ENCODE peak calls at places on chromosomes 2 and 18, in six cellular contexts. One of them, this sample, is unnamed.

GRCh38 chr2:19346983-19347618 is 11.3 kb downstream of the OSR1 start:
- DNase-seq in GM23248: no peak
- DNase-seq in mammary epithelial cell: no peak
- DNase-seq in HCT116: no peak
- DNase-seq in K562: no peak
- DNase-seq in MM.1S: peak; percentile 2
- DNase-seq in this sample: no peak

GRCh38 chr2:79082987-79083386 is 4.8 kb downstream of the REG1B start:
- DNase-seq in GM23248: no peak
- DNase-seq in mammary epithelial cell: no peak
- DNase-seq in HCT116: no peak
- DNase-seq in K562: no peak
- DNase-seq in MM.1S: no peak
- DNase-seq in this sample: no peak

GRCh38 chr2:69572640-69573039 is 70.9 kb downstream of the AAK1 start:
- DNase-seq in GM23248: peak; percentile 70
- DNase-seq in mammary epithelial cell: peak; percentile 25
- DNase-seq in HCT116: no peak
- DNase-seq in K562: no peak
- DNase-seq in MM.1S: no peak
- DNase-seq in this sample: no peak

GRCh38 chr2:99537910-99538485 is 48.2 kb upstream of the REV1 start:
- DNase-seq in GM23248: no peak
- DNase-seq in mammary epithelial cell: peak; percentile 10
- DNase-seq in HCT116: no peak
- DNase-seq in K562: no peak
- DNase-seq in MM.1S: no peak
- DNase-seq in this sample: no peak

GRCh38 chr2:127074358-127074757 is 32.6 kb downstream of the BIN1 start:
- DNase-seq in GM23248: no peak
- DNase-seq in mammary epithelial cell: no peak
- DNase-seq in HCT116: no peak
- DNase-seq in K562: no peak
- DNase-seq in MM.1S: no peak
- DNase-seq in this sample: no peak

GRCh38 chr2:166239548-166239947 is 111.7 kb upstream of the SCN1A start:
- DNase-seq in GM23248: peak; percentile 95
- DNase-seq in mammary epithelial cell: peak; percentile 87
- DNase-seq in HCT116: no peak
- DNase-seq in K562: peak; percentile 37
- DNase-seq in MM.1S: no peak
- DNase-seq in this sample: no peak

GRCh38 chr2:212254331-212254730 is 284.3 kb downstream of the ERBB4 start:
- DNase-seq in GM23248: no peak
- DNase-seq in mammary epithelial cell: no peak
- DNase-seq in HCT116: no peak
- DNase-seq in K562: no peak
- DNase-seq in MM.1S: no peak
- DNase-seq in this sample: no peak

GRCh38 chr2:235008584-235009044 is 56.8 kb downstream of the SH3BP4 start:
- DNase-seq in GM23248: peak; percentile 30
- DNase-seq in mammary epithelial cell: peak; percentile 92
- DNase-seq in HCT116: peak; percentile 69
- DNase-seq in K562: no peak
- DNase-seq in MM.1S: no peak
- DNase-seq in this sample: peak; percentile 80

GRCh38 chr2:168961450-168962229 is 60.5 kb downstream of the G6PC2 start:
- DNase-seq in GM23248: peak; percentile 81
- DNase-seq in mammary epithelial cell: peak; percentile 72
- DNase-seq in HCT116: peak; percentile 79
- DNase-seq in K562: peak; percentile 76
- DNase-seq in MM.1S: peak; percentile 77
- DNase-seq in this sample: peak; percentile 87

GRCh38 chr18:79672490-79673276 is 6.9 kb upstream of the CTDP1 start:
- DNase-seq in GM23248: no peak
- DNase-seq in mammary epithelial cell: no peak
- DNase-seq in HCT116: no peak
- DNase-seq in K562: no peak
- DNase-seq in MM.1S: no peak
- DNase-seq in this sample: no peak

GRCh38 chr2:230575640-230576324 is 136.9 kb upstream of the CAB39 start:
- DNase-seq in GM23248: no peak
- DNase-seq in mammary epithelial cell: no peak
- DNase-seq in HCT116: peak; percentile 35
- DNase-seq in K562: peak; percentile 72
- DNase-seq in MM.1S: no peak
- DNase-seq in this sample: no peak
- H2AFZ ChIP-seq in GM23248: no peak overlapping the region
- H2AFZ ChIP-seq in mammary epithelial cell: no peak overlapping the region
- H2AFZ ChIP-seq in HCT116: peak overlapping the region; percentile 98
- H2AFZ ChIP-seq in K562: peak overlapping the region; percentile 89
- H2AFZ ChIP-seq in MM.1S: no peak overlapping the region
- H2AFZ ChIP-seq in this sample: no peak overlapping the region

GRCh38 chr18:48922801-48923730 is 27.7 kb downstream of the SMAD7 start:
- DNase-seq in GM23248: peak; percentile 96
- DNase-seq in mammary epithelial cell: peak; percentile 43
- DNase-seq in HCT116: no peak
- DNase-seq in K562: peak; percentile 63
- DNase-seq in MM.1S: no peak
- DNase-seq in this sample: peak; percentile 87
- TF ChIP-seq EZH2 in GM23248: no peak
- TF ChIP-seq EZH2 in mammary epithelial cell: no peak
- TF ChIP-seq EZH2 in HCT116: no peak
- TF ChIP-seq EZH2 in K562: no peak
- TF ChIP-seq EZH2 in MM.1S: no peak
- TF ChIP-seq EZH2 in this sample: no peak

GRCh38 chr2:239227111-239227581 is 173.7 kb downstream of the HDAC4 start:
- DNase-seq in GM23248: no peak
- DNase-seq in mammary epithelial cell: no peak
- DNase-seq in HCT116: no peak
- DNase-seq in K562: no peak
- DNase-seq in MM.1S: no peak
- DNase-seq in this sample: no peak

GRCh38 chr2:239226677-239227076 is 174.1 kb downstream of the HDAC4 start:
- DNase-seq in GM23248: peak; percentile 18
- DNase-seq in mammary epithelial cell: no peak
- DNase-seq in HCT116: no peak
- DNase-seq in K562: no peak
- DNase-seq in MM.1S: no peak
- DNase-seq in this sample: no peak

GRCh38 chr2:239227661-239228371 is 173.0 kb downstream of the HDAC4 start:
- DNase-seq in GM23248: peak; percentile 53
- DNase-seq in mammary epithelial cell: no peak
- DNase-seq in HCT116: no peak
- DNase-seq in K562: no peak
- DNase-seq in MM.1S: no peak
- DNase-seq in this sample: no peak

GRCh38 chr2:239225456-239225855 is 175.4 kb downstream of the HDAC4 start:
- DNase-seq in GM23248: no peak
- DNase-seq in mammary epithelial cell: no peak
- DNase-seq in HCT116: no peak
- DNase-seq in K562: no peak
- DNase-seq in MM.1S: no peak
- DNase-seq in this sample: no peak

DNA sequence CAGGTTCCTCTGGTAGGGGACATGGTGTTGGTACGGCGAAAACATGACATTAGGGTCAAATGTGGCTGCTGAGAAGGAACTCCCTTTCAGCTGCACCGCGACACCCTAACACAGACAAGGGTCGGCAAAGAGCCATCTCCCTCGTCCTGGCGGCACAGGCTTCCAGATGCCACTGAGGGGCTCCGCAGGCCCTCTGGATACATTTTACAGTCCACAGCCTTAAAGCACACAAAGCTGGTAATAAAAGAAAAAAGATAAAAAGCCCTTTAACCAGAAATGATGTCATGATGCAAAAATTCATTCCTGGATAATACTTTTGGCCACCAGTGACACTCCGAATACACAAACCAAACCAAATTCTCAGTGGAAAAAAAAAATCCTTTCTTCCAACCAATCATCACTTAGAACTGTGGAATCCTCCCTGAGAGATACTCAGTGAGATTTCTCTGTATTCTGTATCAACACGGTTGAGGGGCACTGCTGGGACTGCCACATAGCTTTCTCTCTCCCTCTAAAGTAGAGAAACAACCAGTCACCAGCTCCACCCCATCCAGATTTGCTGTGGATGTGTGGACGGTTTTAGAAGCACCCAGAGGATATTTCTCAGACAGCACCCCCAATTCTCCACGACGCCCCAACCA is 174.8 kb downstream of the HDAC4 start:
- DNase-seq in GM23248: peak; percentile 80
- DNase-seq in mammary epithelial cell: no peak
- DNase-seq in HCT116: no peak
- DNase-seq in K562: no peak
- DNase-seq in MM.1S: no peak
- DNase-seq in this sample: peak; percentile 61
- H4K20me1 ChIP-seq in GM23248: no peaks in the 10 kb centered on the region
- H4K20me1 ChIP-seq in mammary epithelial cell: no peaks in the 10 kb centered on the region
- H4K20me1 ChIP-seq in HCT116: no peaks in the 10 kb centered on the region
- H4K20me1 ChIP-seq in K562: peaks cover 10% of the 10 kb centered on the region
- H4K20me1 ChIP-seq in MM.1S: no peaks in the 10 kb centered on the region
- H4K20me1 ChIP-seq in this sample: no peaks in the 10 kb centered on the region

DNA sequence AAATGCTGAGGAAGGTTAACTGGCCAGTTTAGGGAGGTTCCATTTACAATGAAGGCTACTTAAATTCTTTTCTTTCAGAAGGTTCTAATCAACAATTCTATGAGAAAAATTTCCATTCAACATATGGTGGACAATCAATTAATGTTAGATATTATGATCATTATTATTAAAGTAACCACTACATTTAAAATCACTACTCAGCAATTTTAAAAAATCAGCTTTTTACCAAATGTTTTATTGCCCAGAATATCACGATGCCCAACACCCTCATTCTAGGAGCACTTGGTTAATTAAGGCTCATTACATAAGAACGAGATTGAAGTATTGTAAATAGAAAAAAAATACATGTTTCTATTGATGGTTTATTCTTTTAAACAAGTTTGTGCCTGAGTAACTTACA is 396.1 kb downstream of the NRXN1 start:
- DNase-seq in GM23248: no peak
- DNase-seq in mammary epithelial cell: no peak
- DNase-seq in HCT116: no peak
- DNase-seq in K562: no peak
- DNase-seq in MM.1S: no peak
- DNase-seq in this sample: no peak
- H2AFZ ChIP-seq in GM23248: no peak overlapping the region
- H2AFZ ChIP-seq in mammary epithelial cell: no peak overlapping the region
- H2AFZ ChIP-seq in HCT116: no peak overlapping the region
- H2AFZ ChIP-seq in K562: no peak overlapping the region
- H2AFZ ChIP-seq in MM.1S: no peak overlapping the region
- H2AFZ ChIP-seq in this sample: no peak overlapping the region

GRCh38 chr18:57438669-57439616 is 3.8 kb downstream of the ONECUT2 start:
- DNase-seq in GM23248: no peak
- DNase-seq in mammary epithelial cell: no peak
- DNase-seq in HCT116: no peak
- DNase-seq in K562: no peak
- DNase-seq in MM.1S: no peak
- DNase-seq in this sample: no peak

GRCh38 chr18:57441395-57441794 is 6.2 kb downstream of the ONECUT2 start:
- DNase-seq in GM23248: peak; percentile 76
- DNase-seq in mammary epithelial cell: peak; percentile 35
- DNase-seq in HCT116: no peak
- DNase-seq in K562: no peak
- DNase-seq in MM.1S: no peak
- DNase-seq in this sample: no peak

GRCh38 chr18:57439617-57439975 is 4.4 kb downstream of the ONECUT2 start:
- DNase-seq in GM23248: no peak
- DNase-seq in mammary epithelial cell: no peak
- DNase-seq in HCT116: no peak
- DNase-seq in K562: no peak
- DNase-seq in MM.1S: no peak
- DNase-seq in this sample: no peak

GRCh38 chr18:57440331-57441101 is 5.3 kb downstream of the ONECUT2 start:
- DNase-seq in GM23248: no peak
- DNase-seq in mammary epithelial cell: no peak
- DNase-seq in HCT116: no peak
- DNase-seq in K562: no peak
- DNase-seq in MM.1S: no peak
- DNase-seq in this sample: no peak

DNA sequence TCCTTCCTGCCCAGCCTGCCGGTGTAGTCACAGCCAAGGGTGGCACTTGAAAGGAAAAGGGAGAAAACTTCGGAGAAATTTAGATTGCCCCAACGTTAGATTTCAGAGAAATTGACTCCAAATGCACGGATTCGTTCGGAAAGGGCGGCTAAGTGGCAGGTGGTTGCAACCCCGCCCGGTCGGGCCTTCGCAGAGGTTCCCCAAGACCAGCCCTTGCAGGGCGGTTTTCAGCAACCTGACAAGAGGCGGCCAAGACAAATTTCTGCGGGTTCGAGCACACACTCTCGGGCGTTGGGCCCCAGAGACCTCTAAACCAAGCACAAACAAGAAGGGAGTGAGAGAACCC is 4.8 kb downstream of the ONECUT2 start:
- DNase-seq in GM23248: no peak
- DNase-seq in mammary epithelial cell: no peak
- DNase-seq in HCT116: no peak
- DNase-seq in K562: no peak
- DNase-seq in MM.1S: no peak
- DNase-seq in this sample: no peak
- TF ChIP-seq EZH2 in GM23248: peak; percentile 42
- TF ChIP-seq EZH2 in mammary epithelial cell: peak; percentile 73
- TF ChIP-seq EZH2 in HCT116: no peak
- TF ChIP-seq EZH2 in K562: no peak
- TF ChIP-seq EZH2 in MM.1S: no peak
- TF ChIP-seq EZH2 in this sample: peak; percentile 61

GRCh38 chr2:186570587-186570986 is 19.3 kb upstream of the ITGAV start:
- DNase-seq in GM23248: peak; percentile 64
- DNase-seq in mammary epithelial cell: peak; percentile 90
- DNase-seq in HCT116: no peak
- DNase-seq in K562: no peak
- DNase-seq in MM.1S: no peak
- DNase-seq in this sample: peak; percentile 44
- H4K20me1 ChIP-seq in GM23248: no peaks in the 10 kb centered on the region
- H4K20me1 ChIP-seq in mammary epithelial cell: no peaks in the 10 kb centered on the region
- H4K20me1 ChIP-seq in HCT116: no peaks in the 10 kb centered on the region
- H4K20me1 ChIP-seq in K562: no peaks in the 10 kb centered on the region
- H4K20me1 ChIP-seq in MM.1S: no peaks in the 10 kb centered on the region
- H4K20me1 ChIP-seq in this sample: no peaks in the 10 kb centered on the region

DNA sequence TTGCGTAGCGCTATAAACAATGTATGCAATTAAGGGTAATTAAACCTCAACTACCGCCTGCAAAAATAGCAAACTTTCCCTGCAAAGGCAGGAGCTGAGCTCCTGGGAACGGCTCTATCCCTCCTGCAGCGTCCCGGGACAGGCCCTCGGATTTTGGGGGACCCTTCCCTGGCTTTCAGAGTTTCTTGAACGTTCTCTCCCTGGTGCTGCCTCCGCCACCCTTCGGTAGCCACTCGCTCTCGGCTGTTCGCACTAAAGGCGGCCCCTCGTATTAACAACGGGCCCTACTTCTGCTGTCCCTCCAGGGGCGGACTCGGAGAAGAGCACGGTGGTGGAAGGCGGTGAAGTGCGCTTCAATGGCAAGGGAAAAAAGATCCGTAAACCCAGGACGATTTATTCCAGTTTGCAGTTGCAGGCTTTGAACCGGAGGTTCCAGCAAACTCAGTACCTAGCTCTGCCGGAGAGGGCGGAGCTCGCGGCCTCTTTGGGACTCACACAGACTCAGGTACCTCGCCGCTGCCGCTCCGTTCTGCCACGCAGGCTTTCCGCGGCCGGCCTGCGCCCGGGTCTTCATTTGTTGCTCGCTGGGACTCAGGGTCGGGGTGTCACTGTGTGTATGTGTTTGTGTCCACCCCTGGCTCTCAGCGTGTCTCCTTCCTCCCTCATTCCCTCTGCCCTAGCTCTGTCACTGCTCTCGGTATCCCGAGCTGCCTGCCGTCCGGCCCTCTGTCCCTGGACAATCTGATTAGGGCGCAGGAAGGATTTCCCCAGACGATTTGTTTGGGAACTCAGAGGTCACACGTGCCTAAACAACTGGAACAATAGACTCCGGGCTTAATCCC is 1.3 kb downstream of the DLX1 start:
- DNase-seq in GM23248: peak; percentile 65
- DNase-seq in mammary epithelial cell: no peak
- DNase-seq in HCT116: no peak
- DNase-seq in K562: no peak
- DNase-seq in MM.1S: no peak
- DNase-seq in this sample: peak; percentile 54
- H2AFZ ChIP-seq in GM23248: peak overlapping the region; percentile 90
- H2AFZ ChIP-seq in mammary epithelial cell: peak overlapping the region; percentile 63
- H2AFZ ChIP-seq in HCT116: no peak overlapping the region
- H2AFZ ChIP-seq in K562: peak overlapping the region; percentile 99
- H2AFZ ChIP-seq in MM.1S: no peak overlapping the region
- H2AFZ ChIP-seq in this sample: peak overlapping the region; percentile 55

This sample was measured in hepatocyte.